ENCODE peak calls at places on chromosomes 2 and 18, in nine cellular contexts. One of them, this sample, is unnamed.

GRCh38 chr2:98297817-98298684 is 48.2 kb upstream of the CNGA3 start:
- DNase-seq in dorsolateral prefrontal cortex: no peak
- DNase-seq in HCEC 1CT: no peak
- DNase-seq in stimulated activated CD4-positive, alpha-beta T cell treated with anti-CD3 and anti-CD28 coated beads, Interleukin-2, amount 100 ng/mL, for 48 hours: no peak
- DNase-seq in GM04504: no peak
- DNase-seq in activated CD8-positive, alpha-beta T cell treated with anti-CD3 and anti-CD28 coated beads for 36 hours: no peak
- DNase-seq in HTR-8/SVneo: no peak
- DNase-seq in epithelial cell of esophagus: no peak
- DNase-seq in hippocampal formation: no peak
- DNase-seq in this sample: no peak

GRCh38 chr2:54261537-54261936 is 5.5 kb upstream of the TSPYL6 start:
- DNase-seq in dorsolateral prefrontal cortex: no peak
- DNase-seq in HCEC 1CT: no peak
- DNase-seq in stimulated activated CD4-positive, alpha-beta T cell treated with anti-CD3 and anti-CD28 coated beads, Interleukin-2, amount 100 ng/mL, for 48 hours: no peak
- DNase-seq in GM04504: no peak
- DNase-seq in activated CD8-positive, alpha-beta T cell treated with anti-CD3 and anti-CD28 coated beads for 36 hours: no peak
- DNase-seq in HTR-8/SVneo: no peak
- DNase-seq in epithelial cell of esophagus: no peak
- DNase-seq in hippocampal formation: no peak
- DNase-seq in this sample: no peak

GRCh38 chr2:75787532-75788132 is 76.9 kb upstream of the GCFC2 start:
- DNase-seq in dorsolateral prefrontal cortex: peak; percentile 14
- DNase-seq in HCEC 1CT: peak; percentile 16
- DNase-seq in stimulated activated CD4-positive, alpha-beta T cell treated with anti-CD3 and anti-CD28 coated beads, Interleukin-2, amount 100 ng/mL, for 48 hours: no peak
- DNase-seq in GM04504: peak; percentile 3
- DNase-seq in activated CD8-positive, alpha-beta T cell treated with anti-CD3 and anti-CD28 coated beads for 36 hours: no peak
- DNase-seq in HTR-8/SVneo: peak; percentile 30
- DNase-seq in epithelial cell of esophagus: peak; percentile 40
- DNase-seq in hippocampal formation: no peak
- DNase-seq in this sample: no peak

GRCh38 chr2:38935568-38936172 is 46.0 kb downstream of the ARHGEF33 start:
- DNase-seq in dorsolateral prefrontal cortex: no peak
- DNase-seq in HCEC 1CT: peak; percentile 31
- DNase-seq in stimulated activated CD4-positive, alpha-beta T cell treated with anti-CD3 and anti-CD28 coated beads, Interleukin-2, amount 100 ng/mL, for 48 hours: no peak
- DNase-seq in GM04504: no peak
- DNase-seq in activated CD8-positive, alpha-beta T cell treated with anti-CD3 and anti-CD28 coated beads for 36 hours: no peak
- DNase-seq in HTR-8/SVneo: no peak
- DNase-seq in epithelial cell of esophagus: peak; percentile 66
- DNase-seq in hippocampal formation: no peak
- DNase-seq in this sample: no peak

GRCh38 chr2:134773372-134774073 is 54.7 kb upstream of the TMEM163 start:
- DNase-seq in dorsolateral prefrontal cortex: no peak
- DNase-seq in HCEC 1CT: no peak
- DNase-seq in stimulated activated CD4-positive, alpha-beta T cell treated with anti-CD3 and anti-CD28 coated beads, Interleukin-2, amount 100 ng/mL, for 48 hours: no peak
- DNase-seq in GM04504: no peak
- DNase-seq in activated CD8-positive, alpha-beta T cell treated with anti-CD3 and anti-CD28 coated beads for 36 hours: no peak
- DNase-seq in HTR-8/SVneo: no peak
- DNase-seq in epithelial cell of esophagus: no peak
- DNase-seq in hippocampal formation: no peak
- DNase-seq in this sample: no peak

GRCh38 chr2:151306621-151307020 is 17.2 kb upstream of the NMI start:
- DNase-seq in dorsolateral prefrontal cortex: no peak
- DNase-seq in HCEC 1CT: peak; percentile 67
- DNase-seq in stimulated activated CD4-positive, alpha-beta T cell treated with anti-CD3 and anti-CD28 coated beads, Interleukin-2, amount 100 ng/mL, for 48 hours: no peak
- DNase-seq in GM04504: peak; percentile 78
- DNase-seq in activated CD8-positive, alpha-beta T cell treated with anti-CD3 and anti-CD28 coated beads for 36 hours: no peak
- DNase-seq in HTR-8/SVneo: peak; percentile 63
- DNase-seq in epithelial cell of esophagus: peak; percentile 71
- DNase-seq in hippocampal formation: no peak
- DNase-seq in this sample: peak; percentile 33

GRCh38 chr2:238106339-238106697 is 6.2 kb downstream of the ESPNL start:
- DNase-seq in dorsolateral prefrontal cortex: no peak
- DNase-seq in HCEC 1CT: no peak
- DNase-seq in stimulated activated CD4-positive, alpha-beta T cell treated with anti-CD3 and anti-CD28 coated beads, Interleukin-2, amount 100 ng/mL, for 48 hours: no peak
- DNase-seq in GM04504: no peak
- DNase-seq in activated CD8-positive, alpha-beta T cell treated with anti-CD3 and anti-CD28 coated beads for 36 hours: peak; percentile 0
- DNase-seq in HTR-8/SVneo: no peak
- DNase-seq in epithelial cell of esophagus: no peak
- DNase-seq in hippocampal formation: no peak
- DNase-seq in this sample: no peak

GRCh38 chr2:135948642-135949355 is 36.6 kb downstream of the DARS1 start:
- DNase-seq in dorsolateral prefrontal cortex: no peak
- DNase-seq in HCEC 1CT: peak; percentile 85
- DNase-seq in stimulated activated CD4-positive, alpha-beta T cell treated with anti-CD3 and anti-CD28 coated beads, Interleukin-2, amount 100 ng/mL, for 48 hours: no peak
- DNase-seq in GM04504: peak; percentile 26
- DNase-seq in activated CD8-positive, alpha-beta T cell treated with anti-CD3 and anti-CD28 coated beads for 36 hours: peak; percentile 49
- DNase-seq in HTR-8/SVneo: peak; percentile 46
- DNase-seq in epithelial cell of esophagus: peak; percentile 81
- DNase-seq in hippocampal formation: no peak
- DNase-seq in this sample: peak; percentile 49

GRCh38 chr2:126781806-126782205 is 116.9 kb upstream of the TEX51 start:
- DNase-seq in dorsolateral prefrontal cortex: no peak
- DNase-seq in HCEC 1CT: no peak
- DNase-seq in stimulated activated CD4-positive, alpha-beta T cell treated with anti-CD3 and anti-CD28 coated beads, Interleukin-2, amount 100 ng/mL, for 48 hours: no peak
- DNase-seq in GM04504: no peak
- DNase-seq in activated CD8-positive, alpha-beta T cell treated with anti-CD3 and anti-CD28 coated beads for 36 hours: no peak
- DNase-seq in HTR-8/SVneo: no peak
- DNase-seq in epithelial cell of esophagus: no peak
- DNase-seq in hippocampal formation: no peak
- DNase-seq in this sample: no peak

GRCh38 chr2:18077724-18078123 is 199.3 kb downstream of the KCNS3 start:
- DNase-seq in dorsolateral prefrontal cortex: no peak
- DNase-seq in HCEC 1CT: peak; percentile 93
- DNase-seq in stimulated activated CD4-positive, alpha-beta T cell treated with anti-CD3 and anti-CD28 coated beads, Interleukin-2, amount 100 ng/mL, for 48 hours: no peak
- DNase-seq in GM04504: peak; percentile 77
- DNase-seq in activated CD8-positive, alpha-beta T cell treated with anti-CD3 and anti-CD28 coated beads for 36 hours: peak; percentile 12
- DNase-seq in HTR-8/SVneo: no peak
- DNase-seq in epithelial cell of esophagus: no peak
- DNase-seq in hippocampal formation: no peak
- DNase-seq in this sample: no peak

GRCh38 chr2:108958002-108958401 is 31.0 kb downstream of the EDAR start:
- DNase-seq in dorsolateral prefrontal cortex: no peak
- DNase-seq in HCEC 1CT: no peak
- DNase-seq in stimulated activated CD4-positive, alpha-beta T cell treated with anti-CD3 and anti-CD28 coated beads, Interleukin-2, amount 100 ng/mL, for 48 hours: no peak
- DNase-seq in GM04504: no peak
- DNase-seq in activated CD8-positive, alpha-beta T cell treated with anti-CD3 and anti-CD28 coated beads for 36 hours: no peak
- DNase-seq in HTR-8/SVneo: no peak
- DNase-seq in epithelial cell of esophagus: peak; percentile 32
- DNase-seq in hippocampal formation: no peak
- DNase-seq in this sample: no peak

GRCh38 chr2:230863442-230864121 is 1.2 kb upstream of the ITM2C start:
- DNase-seq in dorsolateral prefrontal cortex: no peak
- DNase-seq in HCEC 1CT: no peak
- DNase-seq in stimulated activated CD4-positive, alpha-beta T cell treated with anti-CD3 and anti-CD28 coated beads, Interleukin-2, amount 100 ng/mL, for 48 hours: no peak
- DNase-seq in GM04504: no peak
- DNase-seq in activated CD8-positive, alpha-beta T cell treated with anti-CD3 and anti-CD28 coated beads for 36 hours: no peak
- DNase-seq in HTR-8/SVneo: no peak
- DNase-seq in epithelial cell of esophagus: no peak
- DNase-seq in hippocampal formation: no peak
- DNase-seq in this sample: no peak

GRCh38 chr2:26483957-26484565 is 6.1 kb upstream of the OTOF start:
- DNase-seq in dorsolateral prefrontal cortex: no peak
- DNase-seq in HCEC 1CT: peak; percentile 21
- DNase-seq in stimulated activated CD4-positive, alpha-beta T cell treated with anti-CD3 and anti-CD28 coated beads, Interleukin-2, amount 100 ng/mL, for 48 hours: no peak
- DNase-seq in GM04504: no peak
- DNase-seq in activated CD8-positive, alpha-beta T cell treated with anti-CD3 and anti-CD28 coated beads for 36 hours: no peak
- DNase-seq in HTR-8/SVneo: no peak
- DNase-seq in epithelial cell of esophagus: no peak
- DNase-seq in hippocampal formation: no peak
- DNase-seq in this sample: no peak

GRCh38 chr2:9778012-9778411 is 65.3 kb upstream of the TAF1B start:
- DNase-seq in dorsolateral prefrontal cortex: no peak
- DNase-seq in HCEC 1CT: peak; percentile 20
- DNase-seq in stimulated activated CD4-positive, alpha-beta T cell treated with anti-CD3 and anti-CD28 coated beads, Interleukin-2, amount 100 ng/mL, for 48 hours: no peak
- DNase-seq in GM04504: no peak
- DNase-seq in activated CD8-positive, alpha-beta T cell treated with anti-CD3 and anti-CD28 coated beads for 36 hours: no peak
- DNase-seq in HTR-8/SVneo: peak; percentile 51
- DNase-seq in epithelial cell of esophagus: peak; percentile 66
- DNase-seq in hippocampal formation: no peak
- DNase-seq in this sample: no peak

GRCh38 chr2:22807876-22808275 is 577.1 kb upstream of the KLHL29 start:
- DNase-seq in dorsolateral prefrontal cortex: no peak
- DNase-seq in HCEC 1CT: no peak
- DNase-seq in stimulated activated CD4-positive, alpha-beta T cell treated with anti-CD3 and anti-CD28 coated beads, Interleukin-2, amount 100 ng/mL, for 48 hours: no peak
- DNase-seq in GM04504: no peak
- DNase-seq in activated CD8-positive, alpha-beta T cell treated with anti-CD3 and anti-CD28 coated beads for 36 hours: no peak
- DNase-seq in HTR-8/SVneo: no peak
- DNase-seq in epithelial cell of esophagus: no peak
- DNase-seq in hippocampal formation: no peak
- DNase-seq in this sample: no peak

GRCh38 chr2:207871911-207872310 is 102.2 kb upstream of the FZD5 start:
- DNase-seq in dorsolateral prefrontal cortex: no peak
- DNase-seq in HCEC 1CT: no peak
- DNase-seq in stimulated activated CD4-positive, alpha-beta T cell treated with anti-CD3 and anti-CD28 coated beads, Interleukin-2, amount 100 ng/mL, for 48 hours: no peak
- DNase-seq in GM04504: no peak
- DNase-seq in activated CD8-positive, alpha-beta T cell treated with anti-CD3 and anti-CD28 coated beads for 36 hours: no peak
- DNase-seq in HTR-8/SVneo: no peak
- DNase-seq in epithelial cell of esophagus: no peak
- DNase-seq in hippocampal formation: no peak
- DNase-seq in this sample: no peak

GRCh38 chr2:97706112-97706511 is 7.3 kb upstream of the ZAP70 start:
- DNase-seq in dorsolateral prefrontal cortex: no peak
- DNase-seq in HCEC 1CT: no peak
- DNase-seq in stimulated activated CD4-positive, alpha-beta T cell treated with anti-CD3 and anti-CD28 coated beads, Interleukin-2, amount 100 ng/mL, for 48 hours: no peak
- DNase-seq in GM04504: no peak
- DNase-seq in activated CD8-positive, alpha-beta T cell treated with anti-CD3 and anti-CD28 coated beads for 36 hours: no peak
- DNase-seq in HTR-8/SVneo: no peak
- DNase-seq in epithelial cell of esophagus: no peak
- DNase-seq in hippocampal formation: no peak
- DNase-seq in this sample: no peak

GRCh38 chr2:159218389-159218788 is 68.1 kb downstream of the WDSUB1 start:
- DNase-seq in dorsolateral prefrontal cortex: no peak
- DNase-seq in HCEC 1CT: no peak
- DNase-seq in stimulated activated CD4-positive, alpha-beta T cell treated with anti-CD3 and anti-CD28 coated beads, Interleukin-2, amount 100 ng/mL, for 48 hours: no peak
- DNase-seq in GM04504: no peak
- DNase-seq in activated CD8-positive, alpha-beta T cell treated with anti-CD3 and anti-CD28 coated beads for 36 hours: no peak
- DNase-seq in HTR-8/SVneo: no peak
- DNase-seq in epithelial cell of esophagus: no peak
- DNase-seq in hippocampal formation: no peak
- DNase-seq in this sample: no peak

GRCh38 chr2:9830685-9831410 is 12.4 kb upstream of the TAF1B start:
- DNase-seq in dorsolateral prefrontal cortex: no peak
- DNase-seq in HCEC 1CT: no peak
- DNase-seq in stimulated activated CD4-positive, alpha-beta T cell treated with anti-CD3 and anti-CD28 coated beads, Interleukin-2, amount 100 ng/mL, for 48 hours: no peak
- DNase-seq in GM04504: no peak
- DNase-seq in activated CD8-positive, alpha-beta T cell treated with anti-CD3 and anti-CD28 coated beads for 36 hours: no peak
- DNase-seq in HTR-8/SVneo: no peak
- DNase-seq in epithelial cell of esophagus: no peak
- DNase-seq in hippocampal formation: no peak
- DNase-seq in this sample: no peak

GRCh38 chr2:29066989-29067605 is 7.2 kb downstream of the PCARE start:
- DNase-seq in dorsolateral prefrontal cortex: no peak
- DNase-seq in HCEC 1CT: peak; percentile 24
- DNase-seq in stimulated activated CD4-positive, alpha-beta T cell treated with anti-CD3 and anti-CD28 coated beads, Interleukin-2, amount 100 ng/mL, for 48 hours: no peak
- DNase-seq in GM04504: no peak
- DNase-seq in activated CD8-positive, alpha-beta T cell treated with anti-CD3 and anti-CD28 coated beads for 36 hours: no peak
- DNase-seq in HTR-8/SVneo: no peak
- DNase-seq in epithelial cell of esophagus: peak; percentile 97
- DNase-seq in hippocampal formation: no peak
- DNase-seq in this sample: no peak

GRCh38 chr18:47382171-47382570 is 130.7 kb upstream of the SKOR2 start:
- DNase-seq in dorsolateral prefrontal cortex: no peak
- DNase-seq in HCEC 1CT: no peak
- DNase-seq in stimulated activated CD4-positive, alpha-beta T cell treated with anti-CD3 and anti-CD28 coated beads, Interleukin-2, amount 100 ng/mL, for 48 hours: no peak
- DNase-seq in GM04504: no peak
- DNase-seq in activated CD8-positive, alpha-beta T cell treated with anti-CD3 and anti-CD28 coated beads for 36 hours: no peak
- DNase-seq in HTR-8/SVneo: no peak
- DNase-seq in epithelial cell of esophagus: no peak
- DNase-seq in hippocampal formation: no peak
- DNase-seq in this sample: no peak

GRCh38 chr18:38752430-38752829 is 1186.8 kb upstream of the CELF4 start:
- DNase-seq in dorsolateral prefrontal cortex: no peak
- DNase-seq in HCEC 1CT: no peak
- DNase-seq in stimulated activated CD4-positive, alpha-beta T cell treated with anti-CD3 and anti-CD28 coated beads, Interleukin-2, amount 100 ng/mL, for 48 hours: no peak
- DNase-seq in GM04504: no peak
- DNase-seq in activated CD8-positive, alpha-beta T cell treated with anti-CD3 and anti-CD28 coated beads for 36 hours: no peak
- DNase-seq in HTR-8/SVneo: no peak
- DNase-seq in epithelial cell of esophagus: peak; percentile 56
- DNase-seq in hippocampal formation: no peak
- DNase-seq in this sample: no peak

GRCh38 chr2:227052879-227053278 is 111.1 kb downstream of the COL4A4 start:
- DNase-seq in dorsolateral prefrontal cortex: no peak
- DNase-seq in HCEC 1CT: no peak
- DNase-seq in stimulated activated CD4-positive, alpha-beta T cell treated with anti-CD3 and anti-CD28 coated beads, Interleukin-2, amount 100 ng/mL, for 48 hours: no peak
- DNase-seq in GM04504: no peak
- DNase-seq in activated CD8-positive, alpha-beta T cell treated with anti-CD3 and anti-CD28 coated beads for 36 hours: no peak
- DNase-seq in HTR-8/SVneo: no peak
- DNase-seq in epithelial cell of esophagus: no peak
- DNase-seq in hippocampal formation: no peak
- DNase-seq in this sample: no peak

GRCh38 chr2:175227382-175227781 is 45.9 kb upstream of the ATP5MC3 start:
- DNase-seq in dorsolateral prefrontal cortex: no peak
- DNase-seq in HCEC 1CT: no peak
- DNase-seq in stimulated activated CD4-positive, alpha-beta T cell treated with anti-CD3 and anti-CD28 coated beads, Interleukin-2, amount 100 ng/mL, for 48 hours: no peak
- DNase-seq in GM04504: no peak
- DNase-seq in activated CD8-positive, alpha-beta T cell treated with anti-CD3 and anti-CD28 coated beads for 36 hours: peak; percentile 47
- DNase-seq in HTR-8/SVneo: no peak
- DNase-seq in epithelial cell of esophagus: no peak
- DNase-seq in hippocampal formation: no peak
- DNase-seq in this sample: no peak

GRCh38 chr2:158998486-158999248 is 30.2 kb downstream of the TANC1 start:
- DNase-seq in dorsolateral prefrontal cortex: peak; percentile 34
- DNase-seq in HCEC 1CT: peak; percentile 41
- DNase-seq in stimulated activated CD4-positive, alpha-beta T cell treated with anti-CD3 and anti-CD28 coated beads, Interleukin-2, amount 100 ng/mL, for 48 hours: no peak
- DNase-seq in GM04504: no peak
- DNase-seq in activated CD8-positive, alpha-beta T cell treated with anti-CD3 and anti-CD28 coated beads for 36 hours: no peak
- DNase-seq in HTR-8/SVneo: no peak
- DNase-seq in epithelial cell of esophagus: peak; percentile 39
- DNase-seq in hippocampal formation: peak; percentile 45
- DNase-seq in this sample: no peak

GRCh38 chr18:8660316-8660715 is 45.0 kb upstream of the MTCL1 start:
- DNase-seq in dorsolateral prefrontal cortex: no peak
- DNase-seq in HCEC 1CT: no peak
- DNase-seq in stimulated activated CD4-positive, alpha-beta T cell treated with anti-CD3 and anti-CD28 coated beads, Interleukin-2, amount 100 ng/mL, for 48 hours: no peak
- DNase-seq in GM04504: no peak
- DNase-seq in activated CD8-positive, alpha-beta T cell treated with anti-CD3 and anti-CD28 coated beads for 36 hours: no peak
- DNase-seq in HTR-8/SVneo: no peak
- DNase-seq in epithelial cell of esophagus: no peak
- DNase-seq in hippocampal formation: no peak
- DNase-seq in this sample: no peak

GRCh38 chr2:237693281-237694039 is 66.1 kb downstream of the LRRFIP1 start:
- DNase-seq in dorsolateral prefrontal cortex: peak; percentile 9
- DNase-seq in HCEC 1CT: peak; percentile 84
- DNase-seq in stimulated activated CD4-positive, alpha-beta T cell treated with anti-CD3 and anti-CD28 coated beads, Interleukin-2, amount 100 ng/mL, for 48 hours: no peak
- DNase-seq in GM04504: no peak
- DNase-seq in activated CD8-positive, alpha-beta T cell treated with anti-CD3 and anti-CD28 coated beads for 36 hours: peak; percentile 62
- DNase-seq in HTR-8/SVneo: no peak
- DNase-seq in epithelial cell of esophagus: peak; percentile 92
- DNase-seq in hippocampal formation: no peak
- DNase-seq in this sample: peak; percentile 50